ENCODE peak calls at places on chromosomes 2 and 18, in six cellular contexts. D is tibial artery, C is keratinocyte, Y is psoas muscle, U is stomach, P is small intestine. B is an unnamed sample. For H3K36me3, the result is how much of the 10 kb centered on the place peaks cover.

GRCh38 chr2:3784731-3785130 is 81.4 kb downstream of the DCDC2C start:
- DNase-seq in Y (no peak), D (no peak), U (no peak), C (no peak), P (no peak), B (no peak)

GRCh38 chr2:10305254-10305635 is 2.5 kb downstream of the HPCAL1 start:
- DNase-seq in C (no peak), U (no peak), Y (no peak), D (no peak), P (peak), B (no peak)

GRCh38 chr2:26720322-26721166 is 28.0 kb downstream of the KCNK3 start:
- DNase-seq in C (no peak), P (peak), Y (peak), U (peak), D (peak), B (peak)

GRCh38 chr2:147345246-147345645 is 499.6 kb upstream of the ACVR2A start:
- DNase-seq in Y (no peak), P (peak), D (no peak), C (no peak), U (no peak), B (no peak)

GRCh38 chr2:137838255-137839092 is 125.8 kb upstream of the HNMT start:
- DNase-seq in C (no peak), Y (no peak), P (peak), U (no peak), D (no peak), B (no peak)

GRCh38 chr18:77178559-77178958 is 46.0 kb upstream of the MBP start:
- DNase-seq in U (no peak), P (no peak), C (no peak), Y (no peak), D (no peak), B (no peak)

GRCh38 chr2:68811364-68811763 is 59.8 kb downstream of the BMP10 start:
- DNase-seq in Y (peak), U (no peak), C (no peak), P (no peak), D (peak), B (no peak)

GRCh38 chr2:190533175-190533967 is 1.2 kb downstream of the NEMP2 start:
- DNase-seq in U (no peak), P (no peak), D (no peak), C (no peak), Y (no peak), B (no peak)

GRCh38 chr2:141455211-141455826 is 675.5 kb downstream of the LRP1B start:
- DNase-seq in D (no peak), P (no peak), C (no peak), Y (no peak), U (no peak), B (no peak)

GRCh38 chr18:29305516-29305915 is 1128.6 kb upstream of the CDH2 start:
- DNase-seq in Y (no peak), U (no peak), C (no peak), P (no peak), D (no peak), B (no peak)

GRCh38 chr18:26383454-26384270 is 157.4 kb downstream of the TAF4B start:
- DNase-seq in D (no peak), C (no peak), U (no peak), P (peak), Y (no peak), B (no peak)

GRCh38 chr2:51534176-51534575 is 502.2 kb upstream of the NRXN1 start:
- DNase-seq in U (no peak), C (no peak), D (no peak), Y (no peak), P (no peak), B (no peak)

GRCh38 chr18:37710731-37711130 is 145.1 kb upstream of the CELF4 start:
- DNase-seq in D (no peak), C (peak), U (no peak), P (no peak), Y (no peak), B (no peak)

GRCh38 chr2:222915092-222915957 is 54.5 kb downstream of the ACSL3 start:
- DNase-seq in D (no peak), U (no peak), Y (no peak), P (no peak), C (no peak), B (no peak)

GRCh38 chr18:45423664-45424063 is 191.6 kb upstream of the SLC14A2 start:
- DNase-seq in D (no peak), P (no peak), C (no peak), U (no peak), Y (no peak), B (no peak)

GRCh38 chr2:132999421-132999820 is 329.4 kb upstream of the LYPD1 start:
- DNase-seq in Y (no peak), U (no peak), C (no peak), D (no peak), P (no peak), B (no peak)

GRCh38 chr18:78803104-78803503 is 176.5 kb upstream of the SALL3 start:
- DNase-seq in C (no peak), P (no peak), D (no peak), U (no peak), Y (no peak), B (no peak)

GRCh38 chr2:12008425-12009061 is 262.1 kb downstream of the LPIN1 start:
- DNase-seq in D (no peak), P (no peak), Y (no peak), U (no peak), C (no peak), B (no peak)

GRCh38 chr2:176745543-176746331 is 466.9 kb upstream of the HNRNPA3 start:
- DNase-seq in U (no peak), P (no peak), D (no peak), C (no peak), Y (no peak), B (no peak)

GRCh38 chr2:218010116-218010837 is 7.5 kb upstream of the TNS1 start:
- DNase-seq in C (no peak), U (peak), Y (peak), D (peak), P (peak), B (peak)

GRCh38 chr2:11867926-11868325 is 121.5 kb downstream of the LPIN1 start:
- DNase-seq in U (no peak), C (no peak), P (no peak), Y (no peak), D (no peak), B (no peak)

GRCh38 chr18:9348079-9348671 is 13.6 kb downstream of the TWSG1 start:
- DNase-seq in D (no peak), C (no peak), U (no peak), P (no peak), Y (no peak), B (no peak)

GRCh38 chr2:121197369-121198091 is 87.5 kb downstream of the TFCP2L1 start:
- DNase-seq in C (no peak), P (peak), Y (peak), U (peak), D (peak), B (no peak)

GRCh38 chr18:36458306-36458705 is 160.8 kb downstream of the FHOD3 start:
- DNase-seq in U (no peak), P (no peak), Y (no peak), D (no peak), C (no peak), B (no peak)

GRCh38 chr18:36456622-36457021 is 159.1 kb downstream of the FHOD3 start:
- DNase-seq in D (no peak), P (no peak), U (no peak), Y (no peak), C (no peak), B (no peak)

GRCh38 chr18:36459786-36460185 is 162.3 kb downstream of the FHOD3 start:
- DNase-seq in Y (no peak), D (no peak), U (no peak), C (no peak), P (no peak), B (no peak)

GRCh38 chr18:36455931-36456330 is 158.4 kb downstream of the FHOD3 start:
- DNase-seq in P (no peak), C (no peak), D (no peak), U (no peak), Y (no peak), B (no peak)

GRCh38 chr18:36457683-36458082 is 160.2 kb downstream of the FHOD3 start:
- DNase-seq in D (no peak), C (no peak), U (no peak), Y (no peak), P (no peak), B (no peak)
- H3K27ac ChIP-seq in D (no peak), C (no peak), U (no peak), Y (peak), P (no peak), B (no peak)

GRCh38 chr2:216083464-216084279 is 2.0 kb downstream of the TMEM169 start:
- DNase-seq in U (no peak), D (no peak), Y (no peak), P (no peak), C (no peak), B (no peak)
- H3K36me3 ChIP-seq in U (under half), D (under half), Y (under half), P (under half), C (under half), B (under half)

DNA sequence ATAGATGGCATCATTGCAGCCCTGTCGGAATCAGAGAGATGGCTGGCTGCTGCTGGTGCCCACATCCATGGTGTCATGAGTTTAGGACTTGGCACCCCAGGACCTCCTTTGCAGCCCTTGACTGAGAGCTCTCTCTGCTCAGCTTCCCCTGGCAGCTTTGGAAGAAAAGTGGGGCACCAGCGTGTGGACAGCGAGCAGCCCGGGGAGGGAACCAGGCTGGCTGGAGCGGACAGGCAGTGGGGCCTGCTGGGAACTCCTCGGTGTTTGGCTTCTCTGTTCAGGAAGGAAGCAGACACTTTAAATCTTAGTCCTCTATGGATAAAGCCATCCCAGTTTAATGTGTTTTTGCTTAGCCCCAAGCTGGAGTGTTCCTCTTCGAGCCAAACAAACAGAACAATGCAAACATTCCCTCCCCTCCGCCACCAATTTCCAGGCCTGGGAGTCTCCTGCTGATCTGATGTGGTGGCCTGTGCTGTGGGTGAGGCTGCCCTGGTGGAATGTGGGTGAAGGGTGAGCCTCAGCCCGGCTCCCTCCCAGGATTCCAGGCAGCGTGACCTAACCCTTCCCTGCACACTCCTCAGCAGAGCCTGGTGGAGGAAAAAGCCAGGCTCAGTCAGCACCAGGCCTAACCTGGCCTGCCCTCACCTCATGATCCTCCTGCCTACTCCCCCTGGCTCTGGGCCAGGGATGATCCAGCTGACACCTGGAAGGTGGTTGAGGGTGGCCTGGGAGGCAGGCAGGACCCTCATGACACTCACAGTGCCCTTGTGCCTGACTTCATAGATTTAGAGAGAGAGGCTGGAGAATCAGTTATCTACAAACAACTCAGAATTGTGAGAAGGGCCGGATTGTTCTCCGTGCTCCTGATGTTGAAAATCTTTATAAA is 21.6 kb upstream of the ITGB6 start:
- DNase-seq in C (peak), P (peak), U (peak), Y (peak), D (no peak), B (no peak)
- H3K27ac ChIP-seq in C (peak), P (peak), U (peak), Y (peak), D (no peak), B (peak)

DNA sequence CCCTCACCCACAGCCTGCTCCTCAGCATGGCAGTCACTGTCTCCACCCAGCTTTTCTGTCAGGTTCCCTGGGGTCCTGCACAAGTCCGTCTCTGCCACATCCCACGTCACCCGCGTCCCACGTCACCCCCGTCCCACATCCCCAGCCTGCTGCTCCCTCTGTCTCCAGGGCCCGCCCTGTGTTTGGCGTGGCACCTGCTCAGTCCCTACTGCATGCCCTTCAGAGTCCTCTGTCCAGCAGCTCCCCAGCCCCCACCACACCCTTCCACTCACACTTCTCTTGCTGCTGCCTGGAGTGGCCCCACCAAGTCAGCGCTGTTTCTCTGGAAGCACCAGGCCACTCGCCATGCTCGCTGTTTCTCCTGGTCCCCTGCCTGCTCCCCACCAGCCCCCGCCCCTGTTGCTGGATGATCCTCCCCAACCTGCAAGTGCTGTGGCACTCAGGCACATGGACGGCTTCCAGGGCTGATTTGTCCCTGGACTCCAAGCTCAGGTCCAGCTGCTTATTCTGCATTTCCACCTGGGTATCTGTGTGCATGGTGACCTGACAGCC is 18.8 kb downstream of the ATG4B start:
- DNase-seq in C (no peak), D (no peak), Y (no peak), P (no peak), U (no peak), B (peak)
- H3K36me3 ChIP-seq in C (under half), D (half or more), Y (under half), P (under half), U (half or more), B (half or more)

GRCh38 chr2:233087725-233088124 is 27.6 kb downstream of the INPP5D start:
- DNase-seq in C (no peak), Y (no peak), U (peak), D (peak), P (no peak), B (no peak)

GRCh38 chr2:233085037-233085838 is 25.1 kb downstream of the INPP5D start:
- DNase-seq in C (no peak), Y (no peak), D (peak), U (no peak), P (no peak), B (no peak)

GRCh38 chr2:233083782-233084181 is 23.6 kb downstream of the INPP5D start:
- DNase-seq in D (no peak), Y (no peak), U (no peak), P (no peak), C (no peak), B (no peak)

GRCh38 chr2:233084488-233084887 is 24.3 kb downstream of the INPP5D start:
- DNase-seq in D (peak), U (peak), C (no peak), P (peak), Y (peak), B (no peak)

GRCh38 chr2:233085839-233086150 is 25.7 kb downstream of the INPP5D start:
- DNase-seq in D (no peak), U (no peak), C (no peak), Y (no peak), P (no peak), B (no peak)
- H3K27ac ChIP-seq in D (no peak), U (peak), C (no peak), Y (peak), P (peak), B (no peak)

GRCh38 chr2:139744273-139744672 is 964.1 kb upstream of the NXPH2 start:
- DNase-seq in U (no peak), D (no peak), P (no peak), Y (no peak), C (no peak), B (no peak)
- H3K36me3 ChIP-seq in U (under half), D (under half), P (under half), Y (under half), C (under half), B (under half)